ENCODE peak calls at places on chromosomes 2 and 18, in six cellular contexts. F is K562, Y is endothelial cell of umbilical vein, U is A549, B is HepG2, R is GM12878. Q is an unnamed sample.

GRCh38 chr2:97267411-97268074 is 154.6 kb downstream of the ANKRD36 start:
- DNase-seq in F (no peak), Y (peak), U (no peak), B (peak), R (no peak), Q (no peak)

GRCh38 chr2:8872821-8873432 is 35.5 kb upstream of the KIDINS220 start:
- DNase-seq in F (peak), Y (peak), U (peak), B (peak), R (peak), Q (peak)

GRCh38 chr18:60112369-60112768 is 212.6 kb downstream of the PMAIP1 start:
- DNase-seq in F (no peak), Y (no peak), U (no peak), B (no peak), R (no peak), Q (no peak)

GRCh38 chr2:42980764-42981416 is 188.5 kb upstream of the HAAO start:
- DNase-seq in F (no peak), Y (no peak), U (no peak), B (no peak), R (no peak), Q (no peak)

GRCh38 chr2:4507706-4508105 is 804.3 kb downstream of the DCDC2C start:
- DNase-seq in F (no peak), Y (no peak), U (no peak), B (no peak), R (no peak), Q (no peak)

GRCh38 chr2:240917009-240917683 is 11.0 kb downstream of the CROCC2 start:
- DNase-seq in F (no peak), Y (no peak), U (no peak), B (no peak), R (no peak), Q (peak)

GRCh38 chr2:65786001-65786400 is 353.6 kb upstream of the SPRED2 start:
- DNase-seq in F (no peak), Y (no peak), U (no peak), B (no peak), R (no peak), Q (no peak)

GRCh38 chr2:211930331-211930730 is 608.3 kb downstream of the ERBB4 start:
- DNase-seq in F (no peak), Y (no peak), U (no peak), B (no peak), R (peak), Q (no peak)

GRCh38 chr18:78838183-78838582 is 141.4 kb upstream of the SALL3 start:
- DNase-seq in F (no peak), Y (no peak), U (no peak), B (no peak), R (no peak), Q (no peak)

GRCh38 chr2:78973630-78974029 is 51.9 kb upstream of the REG3G start:
- DNase-seq in F (no peak), Y (no peak), U (no peak), B (no peak), R (no peak), Q (no peak)

GRCh38 chr2:56012216-56012615 is 88.6 kb upstream of the EFEMP1 start:
- DNase-seq in F (no peak), Y (peak), U (no peak), B (no peak), R (no peak), Q (no peak)

GRCh38 chr18:48531082-48531403 is 7.8 kb upstream of the CTIF start:
- DNase-seq in F (no peak), Y (no peak), U (no peak), B (no peak), R (no peak), Q (no peak)
- TF ChIP-seq MYC in F (no peak), Y (no peak), U (no peak), B (no peak), R (no peak), Q (no peak)

GRCh38 chr2:206558492-206558891 is 83.8 kb upstream of the FAM237A start:
- DNase-seq in F (no peak), Y (no peak), U (no peak), B (no peak), R (no peak), Q (no peak)

GRCh38 chr2:206556357-206556949 is 85.8 kb upstream of the FAM237A start:
- DNase-seq in F (peak), Y (peak), U (peak), B (peak), R (no peak), Q (peak)

GRCh38 chr2:206555721-206556120 is 86.6 kb upstream of the FAM237A start:
- DNase-seq in F (no peak), Y (no peak), U (no peak), B (no peak), R (no peak), Q (no peak)
- TF ChIP-seq MYC in F (no peak), Y (no peak), U (no peak), B (no peak), R (no peak), Q (no peak)

GRCh38 chr2:126880262-126880800 is 18.4 kb upstream of the TEX51 start:
- DNase-seq in F (no peak), Y (no peak), U (no peak), B (no peak), R (no peak), Q (no peak)
- TF ChIP-seq MYC in F (no peak), Y (no peak), U (no peak), B (no peak), R (no peak), Q (no peak)

DNA sequence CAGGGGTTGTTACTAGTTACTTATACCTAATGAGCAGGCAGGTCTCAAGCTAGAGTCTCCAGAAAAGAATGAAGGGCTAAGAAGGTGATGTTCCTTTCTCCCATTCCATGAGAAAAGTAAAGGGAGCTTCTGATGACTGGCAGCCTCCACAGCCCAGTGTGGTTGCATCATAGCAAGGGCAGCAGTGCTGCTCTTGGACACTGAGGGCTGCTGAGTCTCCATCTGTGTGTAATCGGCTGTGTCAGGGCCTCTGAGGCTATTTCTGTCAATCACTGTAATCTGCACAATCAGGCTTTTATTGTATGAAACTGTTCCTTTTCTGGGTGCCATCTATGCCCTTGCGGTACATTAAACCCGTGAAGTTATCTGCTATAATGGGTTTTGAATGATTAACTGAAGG is 164.1 kb upstream of the FBXO11 start:
- DNase-seq in F (no peak), Y (no peak), U (no peak), B (no peak), R (no peak), Q (no peak)
- TF ChIP-seq MYC in F (no peak), Y (no peak), U (no peak), B (no peak), R (no peak), Q (no peak)

DNA sequence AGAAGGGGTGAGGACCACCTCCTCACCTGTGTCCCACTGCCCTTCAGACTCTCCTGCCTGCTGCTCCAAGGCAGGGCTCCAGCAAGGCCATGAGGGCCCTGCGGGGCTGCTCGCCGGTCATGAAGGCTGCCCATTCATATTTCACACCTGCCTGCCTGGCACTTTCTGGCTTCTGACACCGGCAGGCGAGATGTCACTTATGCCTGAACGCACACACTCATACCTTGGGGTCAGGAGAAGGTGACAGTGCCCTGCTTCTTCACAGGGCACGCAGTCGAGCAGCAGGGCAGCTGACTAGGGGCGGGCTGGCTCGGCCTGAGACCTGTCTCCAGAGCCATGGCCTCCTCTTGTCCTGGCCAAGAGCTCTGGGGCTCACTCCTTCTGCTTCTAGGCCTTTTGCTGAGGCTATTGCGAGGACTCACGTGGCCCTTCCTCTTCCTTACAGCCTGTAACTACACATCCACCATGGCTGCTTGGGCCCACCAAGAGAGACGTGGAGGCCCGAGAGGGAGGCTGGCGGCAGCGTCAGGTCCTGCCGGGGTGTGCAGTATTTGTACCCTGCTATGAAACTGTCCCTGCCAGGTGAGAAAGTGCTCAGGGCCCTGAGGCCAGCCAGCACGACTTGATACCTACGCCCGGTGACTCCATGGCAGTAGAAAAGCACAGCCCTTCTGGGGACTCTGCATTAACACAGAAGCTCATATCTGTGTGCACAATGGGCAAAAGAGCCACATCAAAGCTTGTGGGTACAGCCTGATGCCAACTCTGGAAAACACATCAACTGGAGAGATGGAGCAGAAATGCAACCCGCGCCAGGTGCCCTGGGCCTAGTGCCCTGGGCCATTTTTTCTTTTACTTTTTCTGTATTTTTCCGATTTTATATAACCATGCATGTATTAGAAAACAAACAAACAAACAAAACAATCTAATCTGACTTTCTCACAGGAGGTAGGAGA is 30.6 kb downstream of the HS6ST1 start:
- DNase-seq in F (no peak), Y (no peak), U (no peak), B (no peak), R (no peak), Q (no peak)
- TF ChIP-seq MYC in F (no peak), Y (no peak), U (no peak), B (no peak), R (no peak), Q (no peak)

DNA sequence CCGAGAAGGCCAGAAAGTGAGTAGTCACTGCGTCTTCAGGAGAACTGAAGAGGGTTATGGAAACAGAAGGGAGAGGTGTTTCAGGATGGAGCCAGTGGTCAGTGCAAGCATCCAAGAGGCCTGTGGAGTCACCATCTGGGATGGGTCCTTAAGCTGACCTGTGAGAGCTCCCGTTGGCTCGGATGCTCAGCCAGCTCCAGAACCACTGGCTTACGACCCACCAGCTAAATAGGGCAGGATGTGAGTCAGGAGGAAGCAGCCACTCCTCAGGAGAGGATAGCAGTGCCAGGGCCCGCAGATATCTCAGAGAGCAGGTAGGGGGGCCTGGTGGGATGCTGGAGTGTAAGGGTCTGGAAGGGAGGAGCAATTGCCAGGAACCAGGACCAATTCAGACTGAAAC is 63.1 kb upstream of the B3GNT7 start:
- DNase-seq in F (no peak), Y (no peak), U (no peak), B (no peak), R (no peak), Q (no peak)
- TF ChIP-seq MYC in F (no peak), Y (no peak), U (no peak), B (no peak), R (no peak), Q (no peak)

Q was measured in NB4.